ENCODE peak calls at places on chromosomes 7 and 10, in ten cellular contexts. One of them, this sample, is unnamed.

GRCh38 chr10:78927257-78927995 is 141.3 kb upstream of the ZMIZ1 start:
- DNase-seq in cardiac muscle cell: no peak
- DNase-seq in A549: no peak
- DNase-seq in ascending aorta: no peak
- DNase-seq in psoas muscle: no peak
- DNase-seq in glutamatergic neuron: no peak
- DNase-seq in K562: no peak
- DNase-seq in fibroblast of mammary gland: no peak
- DNase-seq in endothelial cell: no peak
- DNase-seq in neural progenitor cell: no peak
- DNase-seq in this sample: no peak

GRCh38 chr10:47269294-47269693 is 30.7 kb upstream of the GDF10 start:
- DNase-seq in cardiac muscle cell: peak
- DNase-seq in A549: no peak
- DNase-seq in ascending aorta: no peak
- DNase-seq in psoas muscle: no peak
- DNase-seq in glutamatergic neuron: no peak
- DNase-seq in K562: no peak
- DNase-seq in fibroblast of mammary gland: no peak
- DNase-seq in endothelial cell: no peak
- DNase-seq in neural progenitor cell: no peak
- DNase-seq in this sample: no peak

GRCh38 chr7:135326636-135327280 is 93.1 kb downstream of the STRA8 start:
- DNase-seq in cardiac muscle cell: no peak
- DNase-seq in A549: no peak
- DNase-seq in ascending aorta: no peak
- DNase-seq in psoas muscle: no peak
- DNase-seq in glutamatergic neuron: no peak
- DNase-seq in K562: no peak
- DNase-seq in fibroblast of mammary gland: peak
- DNase-seq in endothelial cell: no peak
- DNase-seq in neural progenitor cell: no peak
- DNase-seq in this sample: no peak

GRCh38 chr7:157932498-157933218 is 595.9 kb downstream of the DNAJB6 start:
- DNase-seq in cardiac muscle cell: no peak
- DNase-seq in A549: no peak
- DNase-seq in ascending aorta: no peak
- DNase-seq in psoas muscle: no peak
- DNase-seq in glutamatergic neuron: no peak
- DNase-seq in K562: peak
- DNase-seq in fibroblast of mammary gland: peak
- DNase-seq in endothelial cell: no peak
- DNase-seq in neural progenitor cell: no peak
- DNase-seq in this sample: no peak

GRCh38 chr10:24237801-24238390 is 29.0 kb downstream of the KIAA1217 start:
- DNase-seq in cardiac muscle cell: no peak
- DNase-seq in A549: no peak
- DNase-seq in ascending aorta: no peak
- DNase-seq in psoas muscle: no peak
- DNase-seq in glutamatergic neuron: no peak
- DNase-seq in K562: no peak
- DNase-seq in fibroblast of mammary gland: no peak
- DNase-seq in endothelial cell: no peak
- DNase-seq in neural progenitor cell: no peak
- DNase-seq in this sample: no peak

GRCh38 chr7:55377162-55377810 is 12.1 kb downstream of the LANCL2 start:
- DNase-seq in cardiac muscle cell: no peak
- DNase-seq in A549: no peak
- DNase-seq in ascending aorta: no peak
- DNase-seq in psoas muscle: no peak
- DNase-seq in glutamatergic neuron: no peak
- DNase-seq in K562: no peak
- DNase-seq in fibroblast of mammary gland: no peak
- DNase-seq in endothelial cell: no peak
- DNase-seq in neural progenitor cell: no peak
- DNase-seq in this sample: no peak

GRCh38 chr7:81846398-81846797 is 76.6 kb upstream of the HGF start:
- DNase-seq in cardiac muscle cell: no peak
- DNase-seq in A549: no peak
- DNase-seq in ascending aorta: no peak
- DNase-seq in psoas muscle: no peak
- DNase-seq in glutamatergic neuron: no peak
- DNase-seq in K562: no peak
- DNase-seq in fibroblast of mammary gland: peak
- DNase-seq in endothelial cell: no peak
- DNase-seq in neural progenitor cell: no peak
- DNase-seq in this sample: peak

GRCh38 chr7:47479821-47480575 is 101.9 kb downstream of the TNS3 start:
- DNase-seq in cardiac muscle cell: no peak
- DNase-seq in A549: no peak
- DNase-seq in ascending aorta: no peak
- DNase-seq in psoas muscle: no peak
- DNase-seq in glutamatergic neuron: no peak
- DNase-seq in K562: no peak
- DNase-seq in fibroblast of mammary gland: no peak
- DNase-seq in endothelial cell: no peak
- DNase-seq in neural progenitor cell: peak
- DNase-seq in this sample: no peak

GRCh38 chr7:82358009-82358578 is 85.5 kb downstream of the CACNA2D1 start:
- DNase-seq in cardiac muscle cell: no peak
- DNase-seq in A549: no peak
- DNase-seq in ascending aorta: no peak
- DNase-seq in psoas muscle: no peak
- DNase-seq in glutamatergic neuron: no peak
- DNase-seq in K562: no peak
- DNase-seq in fibroblast of mammary gland: no peak
- DNase-seq in endothelial cell: no peak
- DNase-seq in neural progenitor cell: no peak
- DNase-seq in this sample: no peak

GRCh38 chr7:151432658-151433521 is 7.1 kb downstream of the CRYGN start:
- DNase-seq in cardiac muscle cell: no peak
- DNase-seq in A549: peak
- DNase-seq in ascending aorta: no peak
- DNase-seq in psoas muscle: no peak
- DNase-seq in glutamatergic neuron: no peak
- DNase-seq in K562: no peak
- DNase-seq in fibroblast of mammary gland: no peak
- DNase-seq in endothelial cell: no peak
- DNase-seq in neural progenitor cell: no peak
- DNase-seq in this sample: no peak

GRCh38 chr10:103192451-103193106 is 493 bp downstream of the NT5C2 start:
- DNase-seq in cardiac muscle cell: peak
- DNase-seq in A549: peak
- DNase-seq in ascending aorta: peak
- DNase-seq in psoas muscle: peak
- DNase-seq in glutamatergic neuron: peak
- DNase-seq in K562: no peak
- DNase-seq in fibroblast of mammary gland: peak
- DNase-seq in endothelial cell: peak
- DNase-seq in neural progenitor cell: peak
- DNase-seq in this sample: peak

GRCh38 chr7:120163449-120163848 is 109.5 kb upstream of the KCND2 start:
- DNase-seq in cardiac muscle cell: no peak
- DNase-seq in A549: no peak
- DNase-seq in ascending aorta: no peak
- DNase-seq in psoas muscle: no peak
- DNase-seq in glutamatergic neuron: no peak
- DNase-seq in K562: no peak
- DNase-seq in fibroblast of mammary gland: no peak
- DNase-seq in endothelial cell: no peak
- DNase-seq in neural progenitor cell: no peak
- DNase-seq in this sample: no peak

GRCh38 chr7:20241491-20242261 is 24.5 kb upstream of the MACC1 start:
- DNase-seq in cardiac muscle cell: no peak
- DNase-seq in A549: no peak
- DNase-seq in ascending aorta: no peak
- DNase-seq in psoas muscle: no peak
- DNase-seq in glutamatergic neuron: no peak
- DNase-seq in K562: no peak
- DNase-seq in fibroblast of mammary gland: no peak
- DNase-seq in endothelial cell: no peak
- DNase-seq in neural progenitor cell: no peak
- DNase-seq in this sample: peak

DNA sequence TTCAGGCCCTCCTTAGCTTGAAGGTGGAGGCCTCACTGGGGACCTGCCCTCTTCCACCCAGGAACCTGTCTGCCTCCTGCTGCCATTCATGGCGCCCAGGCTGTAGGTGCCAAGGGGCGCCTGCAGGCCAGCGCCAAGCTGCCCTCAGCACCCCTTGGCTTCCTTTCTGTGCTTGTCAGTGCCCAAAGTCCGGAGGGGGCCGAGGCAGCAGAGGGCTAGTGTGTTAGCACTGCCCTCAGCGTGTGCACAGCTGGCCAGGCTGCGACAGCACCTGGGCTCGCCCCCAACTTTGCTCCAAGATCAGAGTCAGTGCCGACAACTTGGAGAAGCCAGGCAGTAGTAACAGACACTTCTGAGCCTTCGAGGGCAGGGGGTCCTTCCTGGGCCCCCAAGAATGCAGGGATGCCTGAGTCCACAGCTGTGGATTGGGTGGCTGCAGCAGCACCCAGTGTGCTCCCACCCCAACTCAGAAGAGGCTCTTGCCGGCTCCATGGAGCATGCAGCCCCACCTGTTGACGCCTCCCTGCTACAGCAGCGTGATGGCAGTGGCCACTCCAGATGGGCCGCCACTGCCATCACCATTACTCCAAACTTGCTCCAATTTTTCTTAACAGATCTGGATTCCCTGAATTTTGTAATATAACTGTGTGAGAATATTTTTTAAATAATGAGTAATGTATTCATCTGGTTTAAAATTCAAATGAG is 41.7 kb downstream of the CACUL1 start:
- DNase-seq in cardiac muscle cell: no peak
- DNase-seq in A549: no peak
- DNase-seq in ascending aorta: no peak
- DNase-seq in psoas muscle: no peak
- DNase-seq in glutamatergic neuron: peak
- DNase-seq in K562: no peak
- DNase-seq in fibroblast of mammary gland: no peak
- DNase-seq in endothelial cell: peak
- DNase-seq in neural progenitor cell: peak
- DNase-seq in this sample: no peak
- TF ChIP-seq CTCF in cardiac muscle cell: peak
- TF ChIP-seq CTCF in A549: no peak
- TF ChIP-seq CTCF in ascending aorta: no peak
- TF ChIP-seq CTCF in psoas muscle: no peak
- TF ChIP-seq CTCF in glutamatergic neuron: no peak
- TF ChIP-seq CTCF in K562: peak
- TF ChIP-seq CTCF in fibroblast of mammary gland: peak
- TF ChIP-seq CTCF in endothelial cell: peak
- TF ChIP-seq CTCF in neural progenitor cell: peak
- TF ChIP-seq CTCF in this sample: peak

GRCh38 chr10:81179805-81180452 is 642.2 kb downstream of the SH2D4B start:
- DNase-seq in cardiac muscle cell: peak
- DNase-seq in A549: no peak
- DNase-seq in ascending aorta: no peak
- DNase-seq in psoas muscle: no peak
- DNase-seq in glutamatergic neuron: no peak
- DNase-seq in K562: no peak
- DNase-seq in fibroblast of mammary gland: no peak
- DNase-seq in endothelial cell: peak
- DNase-seq in neural progenitor cell: peak
- DNase-seq in this sample: no peak
- TF ChIP-seq CTCF in cardiac muscle cell: no peak
- TF ChIP-seq CTCF in A549: peak
- TF ChIP-seq CTCF in ascending aorta: no peak
- TF ChIP-seq CTCF in psoas muscle: no peak
- TF ChIP-seq CTCF in glutamatergic neuron: peak
- TF ChIP-seq CTCF in K562: no peak
- TF ChIP-seq CTCF in fibroblast of mammary gland: no peak
- TF ChIP-seq CTCF in endothelial cell: peak
- TF ChIP-seq CTCF in neural progenitor cell: peak
- TF ChIP-seq CTCF in this sample: no peak

DNA sequence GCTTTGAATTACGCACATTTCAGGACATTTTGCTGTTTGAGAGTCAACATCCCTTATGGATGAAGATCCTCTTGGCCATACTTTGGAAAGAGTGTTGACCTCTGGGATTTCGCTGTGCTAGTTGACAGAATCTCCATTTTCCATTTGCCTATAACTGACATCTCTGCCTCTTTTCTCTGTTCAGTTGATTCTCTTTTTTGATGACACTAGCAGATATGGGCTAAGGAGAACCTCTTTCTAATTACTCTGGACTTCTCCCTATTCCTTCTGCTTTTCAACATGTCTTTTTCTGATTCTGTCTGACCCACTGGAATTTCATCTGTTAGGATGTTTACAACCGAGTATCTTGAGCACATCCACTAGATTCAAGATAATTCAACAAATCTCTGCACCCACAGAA is 311.5 kb downstream of the CAMK1D start:
- DNase-seq in cardiac muscle cell: no peak
- DNase-seq in A549: no peak
- DNase-seq in ascending aorta: no peak
- DNase-seq in psoas muscle: no peak
- DNase-seq in glutamatergic neuron: no peak
- DNase-seq in K562: no peak
- DNase-seq in fibroblast of mammary gland: no peak
- DNase-seq in endothelial cell: no peak
- DNase-seq in neural progenitor cell: no peak
- DNase-seq in this sample: no peak
- TF ChIP-seq CTCF in cardiac muscle cell: no peak
- TF ChIP-seq CTCF in A549: no peak
- TF ChIP-seq CTCF in ascending aorta: no peak
- TF ChIP-seq CTCF in psoas muscle: no peak
- TF ChIP-seq CTCF in glutamatergic neuron: no peak
- TF ChIP-seq CTCF in K562: no peak
- TF ChIP-seq CTCF in fibroblast of mammary gland: no peak
- TF ChIP-seq CTCF in endothelial cell: no peak
- TF ChIP-seq CTCF in neural progenitor cell: no peak
- TF ChIP-seq CTCF in this sample: no peak

GRCh38 chr10:119643306-119644214 is 7.6 kb upstream of the BAG3 start:
- DNase-seq in cardiac muscle cell: no peak
- DNase-seq in A549: no peak
- DNase-seq in ascending aorta: no peak
- DNase-seq in psoas muscle: no peak
- DNase-seq in glutamatergic neuron: no peak
- DNase-seq in K562: no peak
- DNase-seq in fibroblast of mammary gland: peak
- DNase-seq in endothelial cell: no peak
- DNase-seq in neural progenitor cell: no peak
- DNase-seq in this sample: no peak

GRCh38 chr10:119640875-119641526 is 10.2 kb upstream of the BAG3 start:
- DNase-seq in cardiac muscle cell: no peak
- DNase-seq in A549: no peak
- DNase-seq in ascending aorta: no peak
- DNase-seq in psoas muscle: no peak
- DNase-seq in glutamatergic neuron: no peak
- DNase-seq in K562: no peak
- DNase-seq in fibroblast of mammary gland: no peak
- DNase-seq in endothelial cell: no peak
- DNase-seq in neural progenitor cell: no peak
- DNase-seq in this sample: no peak

GRCh38 chr10:119642556-119643111 is 8.5 kb upstream of the BAG3 start:
- DNase-seq in cardiac muscle cell: no peak
- DNase-seq in A549: no peak
- DNase-seq in ascending aorta: no peak
- DNase-seq in psoas muscle: no peak
- DNase-seq in glutamatergic neuron: no peak
- DNase-seq in K562: no peak
- DNase-seq in fibroblast of mammary gland: no peak
- DNase-seq in endothelial cell: no peak
- DNase-seq in neural progenitor cell: no peak
- DNase-seq in this sample: no peak

GRCh38 chr10:119644994-119645393 is 6.2 kb upstream of the BAG3 start:
- DNase-seq in cardiac muscle cell: no peak
- DNase-seq in A549: no peak
- DNase-seq in ascending aorta: no peak
- DNase-seq in psoas muscle: no peak
- DNase-seq in glutamatergic neuron: no peak
- DNase-seq in K562: no peak
- DNase-seq in fibroblast of mammary gland: no peak
- DNase-seq in endothelial cell: no peak
- DNase-seq in neural progenitor cell: no peak
- DNase-seq in this sample: no peak

GRCh38 chr10:119644215-119644826 is 6.9 kb upstream of the BAG3 start:
- DNase-seq in cardiac muscle cell: no peak
- DNase-seq in A549: no peak
- DNase-seq in ascending aorta: no peak
- DNase-seq in psoas muscle: peak
- DNase-seq in glutamatergic neuron: peak
- DNase-seq in K562: no peak
- DNase-seq in fibroblast of mammary gland: peak
- DNase-seq in endothelial cell: no peak
- DNase-seq in neural progenitor cell: peak
- DNase-seq in this sample: no peak
- TF ChIP-seq CTCF in cardiac muscle cell: peak
- TF ChIP-seq CTCF in A549: peak
- TF ChIP-seq CTCF in ascending aorta: no peak
- TF ChIP-seq CTCF in psoas muscle: peak
- TF ChIP-seq CTCF in glutamatergic neuron: no peak
- TF ChIP-seq CTCF in K562: peak
- TF ChIP-seq CTCF in fibroblast of mammary gland: peak
- TF ChIP-seq CTCF in endothelial cell: no peak
- TF ChIP-seq CTCF in neural progenitor cell: peak
- TF ChIP-seq CTCF in this sample: no peak